ENCODE peak calls at places on chromosome 16, in eight cellular contexts. E is transverse colon; P is fibroblast of lung; A is prostate gland; K is uterus; X is CD8-positive, alpha-beta memory T cell; N is colonic mucosa; G is left ventricle myocardium inferior. R is an unnamed sample.

GRCh38 chr16:89324056-89325010 is 106.8 kb downstream of the ZNF778 start:
- DNase-seq in E (no peak), P (peak; percentile 97), A (no peak), K (no peak), X (no peak), N (no peak), G (no peak), R (no peak)

GRCh38 chr16:35187665-35188225 is 1728.3 kb downstream of the TP53TG3F start:
- DNase-seq in E (no peak), P (no peak), A (no peak), K (no peak), X (no peak), N (no peak), G (no peak), R (no peak)

GRCh38 chr16:22126037-22126558 is 33.8 kb downstream of the VWA3A start:
- DNase-seq in E (no peak), P (no peak), A (no peak), K (no peak), X (no peak), N (no peak), G (no peak), R (no peak)

GRCh38 chr16:75532142-75532765 is 3.7 kb downstream of the CHST5 start:
- DNase-seq in E (no peak), P (no peak), A (no peak), K (no peak), X (no peak), N (no peak), G (no peak), R (no peak)

GRCh38 chr16:23244122-23244521 is 58.0 kb upstream of the SCNN1B start:
- DNase-seq in E (no peak), P (no peak), A (no peak), K (no peak), X (no peak), N (no peak), G (no peak), R (no peak)

GRCh38 chr16:50267651-50268050 is 1.3 kb downstream of the ADCY7 start:
- DNase-seq in E (no peak), P (no peak), A (no peak), K (no peak), X (peak; percentile 54), N (peak; percentile 37), G (no peak), R (no peak)

GRCh38 chr16:83100679-83101078 is 473.9 kb downstream of the CDH13 start:
- DNase-seq in E (no peak), P (peak; percentile 26), A (no peak), K (no peak), X (no peak), N (no peak), G (no peak), R (no peak)

GRCh38 chr16:19071811-19072777 is 4.7 kb downstream of the COQ7 start:
- DNase-seq in E (peak; percentile 77), P (peak; percentile 32), A (peak; percentile 46), K (no peak), X (peak; percentile 21), N (peak; percentile 78), G (peak; percentile 37), R (peak; percentile 63)

GRCh38 chr16:84040823-84041391 is 1.7 kb downstream of the SLC38A8 start:
- DNase-seq in E (no peak), P (peak; percentile 58), A (no peak), K (no peak), X (no peak), N (no peak), G (no peak), R (peak; percentile 53)

GRCh38 chr16:78505544-78506371 is 406.3 kb downstream of the WWOX start:
- DNase-seq in E (peak; percentile 30), P (peak; percentile 25), A (no peak), K (peak; percentile 92), X (no peak), N (peak; percentile 61), G (peak; percentile 71), R (peak; percentile 56)

GRCh38 chr16:12057276-12057675 is 80.7 kb downstream of the SNX29 start:
- DNase-seq in E (peak; percentile 26), P (peak; percentile 22), A (no peak), K (no peak), X (no peak), N (no peak), G (no peak), R (no peak)

GRCh38 chr16:87580855-87581261 is 21.4 kb upstream of the JPH3 start:
- DNase-seq in E (no peak), P (peak; percentile 93), A (no peak), K (no peak), X (no peak), N (no peak), G (no peak), R (no peak)

GRCh38 chr16:23504076-23504452 is 6.2 kb downstream of the GGA2 start:
- DNase-seq in E (no peak), P (peak; percentile 88), A (peak; percentile 26), K (peak; percentile 39), X (no peak), N (no peak), G (no peak), R (no peak)

GRCh38 chr16:79768594-79768993 is 168.1 kb upstream of the MAF start:
- DNase-seq in E (peak; percentile 20), P (no peak), A (no peak), K (no peak), X (no peak), N (peak; percentile 38), G (no peak), R (no peak)

GRCh38 chr16:81945665-81946064 is 65.6 kb downstream of the SDR42E1 start:
- DNase-seq in E (no peak), P (peak; percentile 86), A (no peak), K (no peak), X (no peak), N (no peak), G (no peak), R (no peak)

GRCh38 chr16:88067530-88068411 is 116.5 kb downstream of the BANP start:
- DNase-seq in E (no peak), P (no peak), A (no peak), K (no peak), X (no peak), N (no peak), G (no peak), R (no peak)

DNA sequence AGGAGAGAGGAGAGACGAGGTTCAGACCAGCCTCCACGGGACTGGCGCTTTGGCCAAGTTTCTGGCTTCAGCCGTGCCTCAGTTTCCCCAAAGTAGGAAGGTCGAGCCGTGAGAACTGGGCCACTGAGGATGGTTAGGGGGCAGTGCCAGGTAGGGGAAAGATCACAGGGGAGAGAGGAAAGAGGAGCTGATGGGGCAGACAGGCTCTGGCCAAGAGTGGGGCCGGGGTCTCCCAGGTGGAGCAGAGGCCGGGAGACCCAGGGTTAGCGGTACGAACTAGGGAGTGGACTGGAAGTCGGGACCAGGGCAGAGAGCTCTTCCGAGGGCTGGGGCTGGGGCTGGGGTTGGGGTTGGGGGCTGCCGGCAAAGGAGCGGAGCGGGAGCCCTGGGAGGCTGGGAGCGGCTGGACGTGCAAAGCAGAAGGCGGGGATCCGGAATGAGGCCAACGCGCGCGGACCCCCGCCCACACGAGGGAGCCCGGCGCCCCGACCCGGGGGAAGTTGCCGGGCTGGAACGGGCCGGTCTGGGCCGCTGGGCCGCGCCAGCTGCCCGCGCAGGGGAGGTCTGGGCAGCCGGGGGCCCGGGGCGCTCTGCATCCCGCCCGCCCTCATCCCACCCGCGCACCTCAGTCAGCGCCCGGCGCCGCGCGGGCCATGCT is 446 bp downstream of the ST3GAL2 start:
- DNase-seq in E (peak; percentile 37), P (peak; percentile 13), A (no peak), K (peak; percentile 39), X (no peak), N (no peak), G (peak; percentile 32), R (no peak)
- H3K27ac ChIP-seq in E (peak overlapping the region; percentile 81), P (peak overlapping the region; percentile 1), A (peak overlapping the region; percentile 55), K (peak overlapping the region; percentile 81), X (peak overlapping the region; percentile 67), N (peak overlapping the region; percentile 52), G (peak overlapping the region; percentile 88), R (peak overlapping the region; percentile 52)

GRCh38 chr16:1094601-1095449 is 1.2 kb downstream of the C1QTNF8 start:
- DNase-seq in E (no peak), P (no peak), A (no peak), K (no peak), X (no peak), N (no peak), G (no peak), R (no peak)

GRCh38 chr16:1094124-1094479 is 1.9 kb downstream of the C1QTNF8 start:
- DNase-seq in E (no peak), P (no peak), A (no peak), K (no peak), X (no peak), N (no peak), G (no peak), R (no peak)

GRCh38 chr16:1096164-1097082 is at the start of gene C1QTNF8:
- DNase-seq in E (no peak), P (no peak), A (no peak), K (no peak), X (no peak), N (no peak), G (no peak), R (no peak)

GRCh38 chr16:1097156-1097555 is 1.1 kb upstream of the C1QTNF8 start:
- DNase-seq in E (no peak), P (no peak), A (no peak), K (no peak), X (no peak), N (no peak), G (no peak), R (no peak)

GRCh38 chr16:1095450-1096163 is 437 bp downstream of the C1QTNF8 start:
- DNase-seq in E (no peak), P (no peak), A (no peak), K (no peak), X (no peak), N (no peak), G (no peak), R (no peak)
- H3K27ac ChIP-seq in E (no peak overlapping the region), P (no peak overlapping the region), A (no peak overlapping the region), K (no peak overlapping the region), X (no peak overlapping the region), N (no peak overlapping the region), G (peak overlapping the region; percentile 92), R (no peak overlapping the region)

DNA sequence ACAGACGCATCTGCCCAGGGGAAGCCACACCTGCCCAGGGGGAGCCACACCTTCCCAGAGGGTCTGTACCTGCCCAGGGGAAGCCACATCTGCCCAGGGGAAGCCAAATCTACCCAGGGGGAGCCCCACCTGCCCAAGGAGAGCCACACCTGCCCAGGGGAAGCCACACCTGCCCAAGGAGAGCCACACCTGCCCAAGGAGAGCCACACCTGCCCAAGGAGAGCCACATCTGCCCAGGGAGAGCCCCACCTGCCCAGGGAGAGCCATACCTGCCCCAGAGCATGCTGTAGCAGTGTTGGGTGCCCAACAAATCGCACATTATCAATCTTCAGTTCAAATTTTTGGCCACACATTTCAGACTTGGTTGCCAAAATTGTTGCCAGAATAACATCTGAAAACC is 19.6 kb downstream of the NPRL3 start:
- DNase-seq in E (no peak), P (no peak), A (no peak), K (no peak), X (no peak), N (no peak), G (no peak), R (no peak)
- H3K27ac ChIP-seq in E (no peak overlapping the region), P (no peak overlapping the region), A (no peak overlapping the region), K (no peak overlapping the region), X (peak overlapping the region; percentile 43), N (no peak overlapping the region), G (no peak overlapping the region), R (no peak overlapping the region)

DNA sequence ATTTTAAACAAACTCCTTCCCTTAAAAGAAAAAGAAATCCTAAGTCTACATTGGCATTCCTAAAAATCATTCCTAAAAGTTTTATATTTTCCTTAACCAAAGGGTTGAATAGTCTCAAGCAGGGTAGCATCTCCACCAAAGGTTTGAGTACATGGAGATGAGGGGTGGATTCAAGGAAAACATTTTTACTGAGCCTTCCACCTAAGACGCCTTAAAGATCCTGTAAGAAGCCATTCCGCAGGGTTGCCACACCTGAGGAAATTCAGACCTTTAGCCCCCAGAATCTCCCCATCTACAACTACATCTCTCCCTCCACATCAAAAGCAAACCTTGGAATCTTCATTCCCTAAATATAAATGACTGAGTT is 7.7 kb upstream of the AKTIP start:
- DNase-seq in E (no peak), P (no peak), A (no peak), K (no peak), X (no peak), N (no peak), G (no peak), R (no peak)
- H3K27ac ChIP-seq in E (no peak overlapping the region), P (no peak overlapping the region), A (no peak overlapping the region), K (no peak overlapping the region), X (no peak overlapping the region), N (no peak overlapping the region), G (peak overlapping the region; percentile 90), R (peak overlapping the region; percentile 71)

R was measured in breast epithelium.